ENCODE peak calls at places on chromosome 22, in eight cellular contexts. One of them, this sample, is unnamed.

GRCh38 chr22:47172771-47173534 is 410.5 kb downstream of the TBC1D22A start:
- DNase-seq in H1: peak
- DNase-seq in K562: no peak
- DNase-seq in A549: no peak
- DNase-seq in HCT116: no peak
- DNase-seq in SK-N-SH: no peak
- DNase-seq in HepG2: no peak
- DNase-seq in endothelial cell of umbilical vein: no peak
- DNase-seq in this sample: no peak

GRCh38 chr22:17300926-17301325 is 68.3 kb upstream of the CECR2 start:
- DNase-seq in SK-N-SH: no peak
- DNase-seq in H1: no peak
- DNase-seq in HCT116: no peak
- DNase-seq in HepG2: no peak
- DNase-seq in endothelial cell of umbilical vein: no peak
- DNase-seq in A549: no peak
- DNase-seq in K562: no peak
- DNase-seq in this sample: no peak

GRCh38 chr22:40666151-40666848 is 13.0 kb upstream of the MCHR1 start:
- DNase-seq in H1: no peak
- DNase-seq in HepG2: no peak
- DNase-seq in SK-N-SH: no peak
- DNase-seq in endothelial cell of umbilical vein: peak
- DNase-seq in K562: no peak
- DNase-seq in HCT116: no peak
- DNase-seq in A549: no peak
- DNase-seq in this sample: no peak

GRCh38 chr22:38712496-38713207 is 6.9 kb downstream of the GTPBP1 start:
- DNase-seq in H1: no peak
- DNase-seq in A549: no peak
- DNase-seq in HCT116: no peak
- DNase-seq in SK-N-SH: no peak
- DNase-seq in HepG2: no peak
- DNase-seq in K562: no peak
- DNase-seq in endothelial cell of umbilical vein: no peak
- DNase-seq in this sample: no peak

GRCh38 chr22:46878549-46878948 is 116.1 kb downstream of the TBC1D22A start:
- DNase-seq in endothelial cell of umbilical vein: no peak
- DNase-seq in H1: no peak
- DNase-seq in A549: no peak
- DNase-seq in SK-N-SH: no peak
- DNase-seq in K562: peak
- DNase-seq in HCT116: no peak
- DNase-seq in HepG2: no peak
- DNase-seq in this sample: peak

GRCh38 chr22:45217806-45218205 is 22.9 kb downstream of the KIAA0930 start:
- DNase-seq in K562: no peak
- DNase-seq in H1: no peak
- DNase-seq in endothelial cell of umbilical vein: no peak
- DNase-seq in SK-N-SH: no peak
- DNase-seq in HepG2: no peak
- DNase-seq in HCT116: no peak
- DNase-seq in A549: no peak
- DNase-seq in this sample: no peak

GRCh38 chr22:31243339-31244043 is 31.4 kb downstream of the LIMK2 start:
- DNase-seq in A549: no peak
- DNase-seq in H1: no peak
- DNase-seq in K562: no peak
- DNase-seq in HCT116: peak
- DNase-seq in endothelial cell of umbilical vein: peak
- DNase-seq in HepG2: no peak
- DNase-seq in SK-N-SH: no peak
- DNase-seq in this sample: no peak

GRCh38 chr22:20211997-20212753 is 55.9 kb downstream of the RTN4R start:
- DNase-seq in H1: no peak
- DNase-seq in HepG2: no peak
- DNase-seq in K562: peak
- DNase-seq in endothelial cell of umbilical vein: no peak
- DNase-seq in A549: no peak
- DNase-seq in SK-N-SH: peak
- DNase-seq in HCT116: peak
- DNase-seq in this sample: no peak

GRCh38 chr22:38758276-38758945 is 2.6 kb upstream of the SUN2 start:
- DNase-seq in SK-N-SH: no peak
- DNase-seq in HepG2: no peak
- DNase-seq in A549: no peak
- DNase-seq in HCT116: no peak
- DNase-seq in K562: no peak
- DNase-seq in endothelial cell of umbilical vein: no peak
- DNase-seq in H1: no peak
- DNase-seq in this sample: peak

GRCh38 chr22:32994046-32994827 is 63.9 kb downstream of the SYN3 start:
- DNase-seq in A549: no peak
- DNase-seq in H1: peak
- DNase-seq in HCT116: no peak
- DNase-seq in HepG2: no peak
- DNase-seq in endothelial cell of umbilical vein: no peak
- DNase-seq in K562: no peak
- DNase-seq in SK-N-SH: no peak
- DNase-seq in this sample: no peak

GRCh38 chr22:39999144-39999757 is 4.5 kb downstream of the FAM83F start:
- DNase-seq in H1: no peak
- DNase-seq in SK-N-SH: no peak
- DNase-seq in K562: peak
- DNase-seq in HCT116: no peak
- DNase-seq in A549: peak
- DNase-seq in endothelial cell of umbilical vein: no peak
- DNase-seq in HepG2: peak
- DNase-seq in this sample: peak

GRCh38 chr22:39546889-39547586 is 14.5 kb upstream of the RPS19BP1 start:
- DNase-seq in A549: no peak
- DNase-seq in HCT116: no peak
- DNase-seq in K562: no peak
- DNase-seq in SK-N-SH: no peak
- DNase-seq in HepG2: no peak
- DNase-seq in endothelial cell of umbilical vein: no peak
- DNase-seq in H1: no peak
- DNase-seq in this sample: no peak

GRCh38 chr22:32142600-32142999 is 16.5 kb downstream of the C22orf42 start:
- DNase-seq in endothelial cell of umbilical vein: no peak
- DNase-seq in A549: no peak
- DNase-seq in K562: no peak
- DNase-seq in HepG2: no peak
- DNase-seq in H1: no peak
- DNase-seq in SK-N-SH: no peak
- DNase-seq in HCT116: no peak
- DNase-seq in this sample: no peak

GRCh38 chr22:42396621-42397331 is 35.4 kb downstream of the NFAM1 start:
- DNase-seq in K562: no peak
- DNase-seq in A549: no peak
- DNase-seq in HepG2: no peak
- DNase-seq in HCT116: peak
- DNase-seq in endothelial cell of umbilical vein: no peak
- DNase-seq in SK-N-SH: no peak
- DNase-seq in H1: no peak
- DNase-seq in this sample: no peak

GRCh38 chr22:44665115-44665514 is 36.9 kb upstream of the PRR5 start:
- DNase-seq in SK-N-SH: peak
- DNase-seq in K562: no peak
- DNase-seq in HCT116: no peak
- DNase-seq in H1: no peak
- DNase-seq in A549: no peak
- DNase-seq in HepG2: no peak
- DNase-seq in endothelial cell of umbilical vein: no peak
- DNase-seq in this sample: peak

GRCh38 chr22:35392357-35392756 is 7.6 kb upstream of the MCM5 start:
- DNase-seq in K562: no peak
- DNase-seq in A549: no peak
- DNase-seq in SK-N-SH: no peak
- DNase-seq in endothelial cell of umbilical vein: no peak
- DNase-seq in HepG2: no peak
- DNase-seq in HCT116: no peak
- DNase-seq in H1: no peak
- DNase-seq in this sample: no peak

GRCh38 chr22:48222742-48223487 is 1460.5 kb downstream of the TBC1D22A start:
- DNase-seq in SK-N-SH: no peak
- DNase-seq in A549: no peak
- DNase-seq in endothelial cell of umbilical vein: no peak
- DNase-seq in K562: no peak
- DNase-seq in H1: peak
- DNase-seq in HepG2: no peak
- DNase-seq in HCT116: no peak
- DNase-seq in this sample: no peak

GRCh38 chr22:26502688-26503561 is 9.3 kb downstream of the TFIP11 start:
- DNase-seq in A549: no peak
- DNase-seq in H1: peak
- DNase-seq in HCT116: no peak
- DNase-seq in K562: no peak
- DNase-seq in endothelial cell of umbilical vein: peak
- DNase-seq in HepG2: no peak
- DNase-seq in SK-N-SH: peak
- DNase-seq in this sample: peak
- H3K4me3 ChIP-seq in A549: no peak
- H3K4me3 ChIP-seq in H1: no peak
- H3K4me3 ChIP-seq in HCT116: no peak
- H3K4me3 ChIP-seq in K562: no peak
- H3K4me3 ChIP-seq in endothelial cell of umbilical vein: no peak
- H3K4me3 ChIP-seq in HepG2: no peak
- H3K4me3 ChIP-seq in SK-N-SH: no peak
- H3K4me3 ChIP-seq in this sample: peak

DNA sequence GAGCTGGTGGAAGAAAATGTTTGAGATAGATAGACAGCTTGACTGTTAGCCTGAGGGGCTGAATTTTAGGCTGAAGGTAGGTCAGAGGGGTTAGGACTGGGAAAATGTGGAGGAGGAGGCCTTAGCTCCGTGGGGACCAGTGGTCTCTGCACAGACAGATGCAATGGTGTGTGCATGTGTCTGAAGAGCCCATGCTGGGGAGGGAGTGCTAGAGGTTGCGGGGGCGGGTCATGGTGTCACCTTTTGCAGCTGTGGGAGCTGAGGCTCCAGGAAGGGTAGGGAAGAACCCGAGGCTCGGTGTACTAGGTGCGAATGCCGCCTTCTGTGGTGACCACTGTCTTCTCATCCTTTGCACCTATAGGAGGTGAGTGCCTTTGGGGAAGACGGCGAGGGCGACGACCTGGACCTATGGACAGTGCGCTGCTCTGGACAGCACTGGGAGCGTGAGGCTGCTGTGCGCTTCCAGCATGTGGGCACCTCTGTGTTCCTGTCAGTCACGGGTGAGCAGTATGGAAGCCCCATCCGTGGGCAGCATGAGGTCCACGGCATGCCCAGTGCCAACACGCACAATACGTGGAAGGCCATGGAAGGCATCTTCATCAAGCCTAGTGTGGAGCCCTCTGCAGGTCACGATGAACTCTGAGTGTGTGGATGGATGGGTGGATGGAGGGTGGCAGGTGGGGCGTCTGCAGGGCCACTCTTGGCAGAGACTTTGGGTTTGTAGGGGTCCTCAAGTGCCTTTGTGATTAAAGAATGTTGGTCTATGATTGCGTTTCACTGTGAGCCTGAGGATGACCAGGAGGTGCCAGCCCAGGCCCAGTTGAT is 1.6 kb downstream of the SDF2L1 start:
- DNase-seq in HepG2: no peak
- DNase-seq in SK-N-SH: no peak
- DNase-seq in A549: no peak
- DNase-seq in H1: no peak
- DNase-seq in HCT116: no peak
- DNase-seq in K562: peak
- DNase-seq in endothelial cell of umbilical vein: no peak
- DNase-seq in this sample: no peak
- TF ChIP-seq CTCF in HepG2: peak
- TF ChIP-seq CTCF in SK-N-SH: peak
- TF ChIP-seq CTCF in A549: no peak
- TF ChIP-seq CTCF in H1: peak
- TF ChIP-seq CTCF in HCT116: peak
- TF ChIP-seq CTCF in K562: no peak
- TF ChIP-seq CTCF in endothelial cell of umbilical vein: no peak
- TF ChIP-seq CTCF in this sample: peak

DNA sequence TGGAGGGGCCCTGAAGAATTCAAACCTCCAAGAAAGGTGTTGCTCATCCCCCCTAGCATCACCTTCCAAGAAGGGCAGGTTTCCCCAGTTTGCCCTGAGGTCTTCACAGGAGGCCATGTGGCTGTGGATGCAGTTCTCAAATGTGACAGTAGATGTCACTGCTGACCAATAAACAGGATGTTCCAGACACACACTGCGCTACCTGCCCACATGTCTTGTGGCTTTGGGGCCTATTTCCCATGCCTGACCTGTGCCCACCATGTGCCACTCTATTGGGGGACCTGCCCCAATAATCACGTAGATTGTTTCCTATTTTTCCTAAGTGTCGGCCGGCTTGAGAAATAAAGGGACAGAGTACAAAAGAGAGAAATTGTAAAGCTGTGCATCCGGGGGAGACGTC is 4.5 kb downstream of the GSTT2 start:
- DNase-seq in K562: no peak
- DNase-seq in SK-N-SH: peak
- DNase-seq in HepG2: no peak
- DNase-seq in HCT116: peak
- DNase-seq in A549: no peak
- DNase-seq in endothelial cell of umbilical vein: peak
- DNase-seq in H1: peak
- DNase-seq in this sample: peak
- TF ChIP-seq MAX in K562: no peak
- TF ChIP-seq MAX in SK-N-SH: peak
- TF ChIP-seq MAX in HepG2: no peak
- TF ChIP-seq MAX in HCT116: peak
- TF ChIP-seq MAX in A549: peak
- TF ChIP-seq MAX in endothelial cell of umbilical vein: no peak
- TF ChIP-seq MAX in H1: peak
- TF ChIP-seq MAX in this sample: peak

GRCh38 chr22:30047364-30047738 is 32.9 kb upstream of the HORMAD2 start:
- DNase-seq in SK-N-SH: no peak
- DNase-seq in A549: no peak
- DNase-seq in endothelial cell of umbilical vein: no peak
- DNase-seq in K562: no peak
- DNase-seq in H1: no peak
- DNase-seq in HCT116: no peak
- DNase-seq in HepG2: no peak
- DNase-seq in this sample: peak

GRCh38 chr22:30045001-30045887 is 35.0 kb upstream of the HORMAD2 start:
- DNase-seq in H1: no peak
- DNase-seq in K562: no peak
- DNase-seq in A549: no peak
- DNase-seq in HepG2: no peak
- DNase-seq in HCT116: no peak
- DNase-seq in SK-N-SH: no peak
- DNase-seq in endothelial cell of umbilical vein: no peak
- DNase-seq in this sample: no peak

GRCh38 chr22:30048711-30049110 is 31.6 kb upstream of the HORMAD2 start:
- DNase-seq in endothelial cell of umbilical vein: peak
- DNase-seq in K562: no peak
- DNase-seq in HepG2: no peak
- DNase-seq in SK-N-SH: no peak
- DNase-seq in H1: no peak
- DNase-seq in A549: no peak
- DNase-seq in HCT116: no peak
- DNase-seq in this sample: no peak

GRCh38 chr22:30045901-30046715 is 34.2 kb upstream of the HORMAD2 start:
- DNase-seq in SK-N-SH: no peak
- DNase-seq in endothelial cell of umbilical vein: no peak
- DNase-seq in HCT116: no peak
- DNase-seq in HepG2: no peak
- DNase-seq in A549: no peak
- DNase-seq in K562: no peak
- DNase-seq in H1: no peak
- DNase-seq in this sample: no peak

GRCh38 chr22:30046716-30047363 is 33.4 kb upstream of the HORMAD2 start:
- DNase-seq in endothelial cell of umbilical vein: no peak
- DNase-seq in A549: no peak
- DNase-seq in K562: no peak
- DNase-seq in SK-N-SH: no peak
- DNase-seq in H1: no peak
- DNase-seq in HCT116: no peak
- DNase-seq in HepG2: no peak
- DNase-seq in this sample: no peak
- H3K4me3 ChIP-seq in endothelial cell of umbilical vein: no peak
- H3K4me3 ChIP-seq in A549: no peak
- H3K4me3 ChIP-seq in K562: no peak
- H3K4me3 ChIP-seq in SK-N-SH: no peak
- H3K4me3 ChIP-seq in H1: no peak
- H3K4me3 ChIP-seq in HCT116: no peak
- H3K4me3 ChIP-seq in HepG2: no peak
- H3K4me3 ChIP-seq in this sample: no peak